ENCODE peak calls at places on chromosomes 6 and 20, in four cellular contexts. Z is CD8-positive, alpha-beta T cell; Y is left ventricle myocardium inferior; R is fibroblast of lung. I is an unnamed sample.

GRCh38 chr20:694496-694895 is 18.9 kb upstream of the SCRT2 start:
- DNase-seq in Z (no peak), Y (no peak), R (no peak), I (no peak)

GRCh38 chr6:6494677-6495076 is 93.8 kb upstream of the LY86 start:
- DNase-seq in Z (no peak), Y (peak; percentile 60), R (no peak), I (peak; percentile 5)

GRCh38 chr6:44300424-44300823 is 12.7 kb downstream of the AARS2 start:
- DNase-seq in Z (no peak), Y (no peak), R (no peak), I (no peak)

GRCh38 chr6:55175078-55175777 is 913 bp downstream of the HCRTR2 start:
- DNase-seq in Z (no peak), Y (no peak), R (no peak), I (no peak)

GRCh38 chr20:3464166-3464565 is 6.7 kb upstream of the ATRN start:
- DNase-seq in Z (no peak), Y (no peak), R (no peak), I (no peak)

GRCh38 chr20:54167909-54168872 is 5.6 kb downstream of the CYP24A1 start:
- DNase-seq in Z (no peak), Y (no peak), R (peak; percentile 34), I (peak; percentile 47)

GRCh38 chr20:64228751-64229518 is 26.6 kb upstream of the PCMTD2 start:
- DNase-seq in Z (no peak), Y (no peak), R (no peak), I (no peak)

GRCh38 chr6:132065556-132065955 is 114.4 kb upstream of the CCN2 start:
- DNase-seq in Z (no peak), Y (no peak), R (peak; percentile 63), I (peak; percentile 10)

GRCh38 chr20:46767127-46767761 is 57.8 kb downstream of the SLC2A10 start:
- DNase-seq in Z (no peak), Y (no peak), R (peak; percentile 13), I (peak; percentile 53)

GRCh38 chr20:6699931-6700562 is 67.4 kb upstream of the BMP2 start:
- DNase-seq in Z (no peak), Y (no peak), R (no peak), I (no peak)

GRCh38 chr6:139742671-139743070 is 368.2 kb upstream of the CITED2 start:
- DNase-seq in Z (no peak), Y (no peak), R (no peak), I (no peak)

GRCh38 chr6:141451176-141451507 is 681.6 kb upstream of the GJE1 start:
- DNase-seq in Z (no peak), Y (no peak), R (no peak), I (no peak)

GRCh38 chr20:4375881-4376280 is 345.8 kb upstream of the PRND start:
- DNase-seq in Z (no peak), Y (no peak), R (peak; percentile 72), I (peak; percentile 75)

GRCh38 chr20:24611360-24612140 is 142.1 kb downstream of the SYNDIG1 start:
- DNase-seq in Z (no peak), Y (no peak), R (no peak), I (no peak)

GRCh38 chr6:136103101-136103688 is 146.9 kb downstream of the MTFR2 start:
- DNase-seq in Z (no peak), Y (no peak), R (no peak), I (peak; percentile 12)

GRCh38 chr6:25312703-25313102 is 33.5 kb downstream of the CARMIL1 start:
- DNase-seq in Z (no peak), Y (no peak), R (peak; percentile 70), I (peak; percentile 78)

GRCh38 chr20:1577906-1578305 is 20.4 kb upstream of the SIRPD start:
- DNase-seq in Z (no peak), Y (no peak), R (no peak), I (no peak)

GRCh38 chr6:10237284-10238043 is 177.4 kb downstream of the TFAP2A start:
- DNase-seq in Z (no peak), Y (no peak), R (peak; percentile 59), I (peak; percentile 1)

GRCh38 chr6:16338577-16339262 is 100.3 kb downstream of the GMPR start:
- DNase-seq in Z (no peak), Y (peak; percentile 63), R (peak; percentile 100), I (peak; percentile 100)

GRCh38 chr20:57030611-57031600 is 235.5 kb downstream of the BMP7 start:
- DNase-seq in Z (no peak), Y (no peak), R (peak; percentile 73), I (peak; percentile 12)

GRCh38 chr20:34377072-34377847 is 14.2 kb downstream of the ITCH start:
- DNase-seq in Z (no peak), Y (no peak), R (no peak), I (no peak)

GRCh38 chr20:51452091-51452613 is 90.4 kb downstream of the NFATC2 start:
- DNase-seq in Z (no peak), Y (no peak), R (no peak), I (no peak)

GRCh38 chr6:63509652-63510352 is 62.5 kb upstream of the LOC128125822 start:
- DNase-seq in Z (no peak), Y (peak; percentile 74), R (peak; percentile 19), I (peak; percentile 78)

GRCh38 chr6:45929421-45930361 is 86.0 kb downstream of the CLIC5 start:
- DNase-seq in Z (no peak), Y (no peak), R (peak; percentile 15), I (no peak)

GRCh38 chr6:131875647-131876046 is 67.8 kb downstream of the ENPP1 start:
- DNase-seq in Z (no peak), Y (no peak), R (no peak), I (no peak)

GRCh38 chr20:5715068-5715841 is 34.9 kb upstream of the SHLD1 start:
- DNase-seq in Z (no peak), Y (no peak), R (no peak), I (no peak)

GRCh38 chr20:36573103-36573797 is at the start of gene TGIF2:
- DNase-seq in Z (peak; percentile 96), Y (peak; percentile 82), R (peak; percentile 85), I (peak; percentile 46)

GRCh38 chr20:50885068-50885467 is 46.2 kb downstream of the ADNP start:
- DNase-seq in Z (no peak), Y (no peak), R (no peak), I (no peak)

GRCh38 chr20:46117704-46118467 is at the start of gene CD40:
- DNase-seq in Z (peak; percentile 79), Y (peak; percentile 90), R (peak; percentile 59), I (peak; percentile 77)

GRCh38 chr6:170279977-170280688 is 10.7 kb downstream of the DLL1 start:
- DNase-seq in Z (peak; percentile 78), Y (peak; percentile 67), R (no peak), I (peak; percentile 60)
- H3K4me3 ChIP-seq in Z (peak overlapping the region; percentile 25), Y (peak overlapping the region; percentile 57), R (peak overlapping the region; percentile 40), I (peak overlapping the region; percentile 43)

GRCh38 chr6:28587746-28588075 is 62.0 kb downstream of the GPX5 start:
- DNase-seq in Z (no peak), Y (no peak), R (peak; percentile 46), I (peak; percentile 48)

GRCh38 chr6:28587011-28587745 is 61.5 kb downstream of the GPX5 start:
- DNase-seq in Z (peak; percentile 78), Y (peak; percentile 36), R (peak; percentile 70), I (peak; percentile 34)

GRCh38 chr6:28589952-28590340 is 64.3 kb downstream of the GPX5 start:
- DNase-seq in Z (no peak), Y (no peak), R (peak; percentile 2), I (no peak)

GRCh38 chr6:28586273-28586672 is 60.6 kb downstream of the GPX5 start:
- DNase-seq in Z (no peak), Y (no peak), R (peak; percentile 17), I (no peak)

GRCh38 chr6:28589234-28589951 is 63.7 kb downstream of the GPX5 start:
- DNase-seq in Z (no peak), Y (no peak), R (peak; percentile 94), I (peak; percentile 97)
- H3K4me3 ChIP-seq in Z (no peak overlapping the region), Y (peak overlapping the region; percentile 24), R (peak overlapping the region; percentile 50), I (peak overlapping the region; percentile 38)

DNA sequence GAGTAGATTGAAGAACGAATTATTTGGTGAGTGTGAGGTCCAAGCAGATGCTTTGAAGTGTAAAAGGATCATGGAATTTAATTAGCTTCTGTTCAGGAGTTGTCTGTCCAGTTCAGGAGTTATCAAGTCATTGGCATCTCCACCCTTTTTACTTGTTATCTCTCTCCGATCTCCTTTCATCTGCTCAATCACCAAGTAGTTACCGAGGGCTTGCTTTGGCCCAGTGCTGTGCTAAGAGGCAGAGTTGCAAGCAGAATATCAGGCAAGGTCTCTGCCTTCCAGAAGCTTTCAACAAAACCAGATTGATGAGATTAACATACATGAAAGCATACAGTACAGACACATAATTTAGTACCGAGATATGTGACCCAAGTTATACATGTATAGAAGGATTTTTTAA is 10.2 kb upstream of the TNFRSF21 start:
- DNase-seq in Z (no peak), Y (no peak), R (no peak), I (no peak)
- H3K4me3 ChIP-seq in Z (no peak overlapping the region), Y (no peak overlapping the region), R (no peak overlapping the region), I (no peak overlapping the region)

DNA sequence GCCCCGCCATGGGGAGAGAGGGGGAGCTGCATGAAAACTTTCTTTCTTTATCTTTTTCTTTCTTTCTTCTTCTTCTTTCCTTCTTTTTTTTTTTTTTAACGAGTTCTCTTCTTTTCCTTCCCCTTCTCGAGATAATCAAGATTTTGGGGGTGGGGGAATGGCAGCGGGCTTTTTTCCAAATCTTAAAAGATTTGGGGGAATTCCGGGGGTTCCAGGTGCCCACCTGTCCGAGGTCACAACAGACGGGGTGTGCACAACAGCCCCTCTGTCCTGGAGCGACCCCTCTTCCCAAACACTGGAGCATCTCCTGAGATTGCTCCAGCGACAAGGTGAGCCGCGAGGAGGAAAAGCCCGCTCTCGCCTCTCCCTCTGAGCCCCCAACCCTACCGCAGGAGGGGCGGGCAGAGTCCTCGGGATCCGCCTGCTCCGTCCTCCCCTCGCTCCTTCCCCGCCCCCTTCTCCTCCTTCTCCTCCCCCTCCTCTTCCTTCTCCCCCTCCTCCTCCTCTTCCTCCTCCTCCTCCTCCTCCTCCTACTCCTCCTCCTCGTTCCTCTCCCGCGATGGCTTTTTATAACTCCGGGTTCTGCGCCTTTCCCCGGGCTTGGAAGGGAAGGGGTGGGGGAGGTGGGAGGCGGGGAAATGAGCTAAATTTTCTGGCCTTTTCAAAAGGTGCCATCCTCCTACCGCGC is 694 bp upstream of the KCNB1 start:
- DNase-seq in Z (no peak), Y (no peak), R (no peak), I (no peak)
- H3K4me3 ChIP-seq in Z (no peak overlapping the region), Y (peak overlapping the region; percentile 67), R (no peak overlapping the region), I (no peak overlapping the region)

DNA sequence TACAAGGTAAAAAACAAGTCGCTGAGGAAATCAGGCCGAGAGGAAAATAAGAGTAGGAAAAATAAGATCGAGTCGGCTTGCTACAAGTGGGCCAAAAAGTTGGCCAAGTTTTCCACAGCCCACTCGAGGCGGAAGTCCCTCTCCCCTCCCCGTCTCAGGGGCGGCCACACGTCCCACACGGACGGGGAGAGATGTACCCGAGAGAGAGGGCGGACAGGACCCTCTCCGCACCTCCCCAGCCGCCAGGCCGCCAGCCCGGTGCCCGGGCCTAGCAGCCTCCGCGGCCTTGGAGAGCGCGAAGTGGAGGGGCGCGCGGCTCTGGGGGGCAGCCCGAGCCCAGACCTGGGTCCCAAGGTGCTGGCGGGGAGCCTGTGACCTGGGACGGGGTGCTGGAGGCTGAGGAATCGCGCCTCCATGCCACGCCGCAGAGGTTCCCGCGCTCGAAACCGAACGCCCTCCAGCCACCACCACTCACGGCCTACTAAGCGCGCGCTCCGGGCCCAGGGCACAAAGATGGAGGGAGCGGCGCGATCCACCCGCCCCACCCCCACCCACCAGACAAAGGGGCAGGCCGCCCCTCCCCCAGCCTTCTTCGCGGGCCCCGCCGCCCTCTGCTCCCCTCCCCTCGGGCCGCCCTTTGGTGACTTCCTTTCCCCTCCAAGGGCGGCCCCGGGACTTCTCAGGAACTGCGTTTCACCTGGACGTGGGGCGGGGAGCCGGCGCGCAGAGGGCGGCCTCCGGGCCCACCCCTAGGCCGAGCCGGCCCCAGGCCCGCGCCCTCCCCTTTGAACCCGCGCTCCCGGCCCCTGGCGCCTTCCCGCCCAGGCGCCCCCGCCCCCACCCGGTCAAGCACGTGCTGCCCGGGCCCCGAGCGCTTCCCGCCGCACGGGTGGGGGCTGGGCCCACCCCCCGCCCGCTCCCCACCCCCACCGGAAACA is 1.7 kb upstream of the HMGA1 start:
- DNase-seq in Z (peak; percentile 57), Y (no peak), R (no peak), I (no peak)
- H3K4me3 ChIP-seq in Z (peak overlapping the region; percentile 66), Y (peak overlapping the region; percentile 91), R (no peak overlapping the region), I (no peak overlapping the region)